ENCODE peak calls at places on chromosomes 7 and 10, in four cellular contexts. One of them, this sample, is unnamed.

GRCh38 chr10:128927821-128928220 is 539.2 kb upstream of the MGMT start:
- DNase-seq in Peyer's patch: no peak
- DNase-seq in epithelial cell of esophagus: no peak
- DNase-seq in nephron progenitor cell: no peak
- DNase-seq in this sample: no peak

GRCh38 chr7:90720970-90721768 is 125.0 kb downstream of the CDK14 start:
- DNase-seq in Peyer's patch: no peak
- DNase-seq in epithelial cell of esophagus: peak; percentile 34
- DNase-seq in nephron progenitor cell: no peak
- DNase-seq in this sample: no peak

GRCh38 chr10:132185601-132186487 is 904 bp upstream of the DPYSL4 start:
- DNase-seq in Peyer's patch: no peak
- DNase-seq in epithelial cell of esophagus: peak; percentile 15
- DNase-seq in nephron progenitor cell: peak; percentile 79
- DNase-seq in this sample: peak; percentile 44

GRCh38 chr7:134795231-134795630 is 15.8 kb downstream of the CALD1 start:
- DNase-seq in Peyer's patch: no peak
- DNase-seq in epithelial cell of esophagus: no peak
- DNase-seq in nephron progenitor cell: no peak
- DNase-seq in this sample: no peak

GRCh38 chr7:1298938-1299885 is 66.5 kb downstream of the UNCX start:
- DNase-seq in Peyer's patch: no peak
- DNase-seq in epithelial cell of esophagus: no peak
- DNase-seq in nephron progenitor cell: peak; percentile 35
- DNase-seq in this sample: no peak

GRCh38 chr10:47361293-47361692 is 13.1 kb downstream of the RBP3 start:
- DNase-seq in Peyer's patch: no peak
- DNase-seq in epithelial cell of esophagus: peak; percentile 48
- DNase-seq in nephron progenitor cell: peak; percentile 74
- DNase-seq in this sample: no peak

GRCh38 chr10:32256613-32257437 is 90.1 kb downstream of the EPC1 start:
- DNase-seq in Peyer's patch: peak; percentile 72
- DNase-seq in epithelial cell of esophagus: peak; percentile 63
- DNase-seq in nephron progenitor cell: peak; percentile 49
- DNase-seq in this sample: peak; percentile 70

GRCh38 chr10:119449210-119449584 is 93.3 kb downstream of the RGS10 start:
- DNase-seq in Peyer's patch: no peak
- DNase-seq in epithelial cell of esophagus: no peak
- DNase-seq in nephron progenitor cell: no peak
- DNase-seq in this sample: no peak

GRCh38 chr7:21365866-21366624 is 61.8 kb upstream of the SP4 start:
- DNase-seq in Peyer's patch: no peak
- DNase-seq in epithelial cell of esophagus: peak; percentile 91
- DNase-seq in nephron progenitor cell: no peak
- DNase-seq in this sample: no peak

GRCh38 chr7:50771120-50772002 is 11.3 kb downstream of the GRB10 start:
- DNase-seq in Peyer's patch: no peak
- DNase-seq in epithelial cell of esophagus: peak; percentile 24
- DNase-seq in nephron progenitor cell: no peak
- DNase-seq in this sample: no peak

GRCh38 chr7:25988640-25989039 is 163.4 kb upstream of the NFE2L3 start:
- DNase-seq in Peyer's patch: no peak
- DNase-seq in epithelial cell of esophagus: no peak
- DNase-seq in nephron progenitor cell: no peak
- DNase-seq in this sample: no peak

GRCh38 chr7:100687740-100688592 is 6.1 kb downstream of the GIGYF1 start:
- DNase-seq in Peyer's patch: no peak
- DNase-seq in epithelial cell of esophagus: no peak
- DNase-seq in nephron progenitor cell: no peak
- DNase-seq in this sample: no peak

GRCh38 chr7:157442456-157442855 is 105.7 kb downstream of the DNAJB6 start:
- DNase-seq in Peyer's patch: no peak
- DNase-seq in epithelial cell of esophagus: no peak
- DNase-seq in nephron progenitor cell: no peak
- DNase-seq in this sample: no peak

GRCh38 chr10:132939957-132940790 is 2.2 kb downstream of the CFAP46 start:
- DNase-seq in Peyer's patch: no peak
- DNase-seq in epithelial cell of esophagus: no peak
- DNase-seq in nephron progenitor cell: peak; percentile 81
- DNase-seq in this sample: peak; percentile 16

GRCh38 chr10:14652067-14652466 is 122.6 kb downstream of the FAM107B start:
- DNase-seq in Peyer's patch: no peak
- DNase-seq in epithelial cell of esophagus: no peak
- DNase-seq in nephron progenitor cell: no peak
- DNase-seq in this sample: no peak

GRCh38 chr7:119594956-119595355 is 678.0 kb upstream of the KCND2 start:
- DNase-seq in Peyer's patch: no peak
- DNase-seq in epithelial cell of esophagus: no peak
- DNase-seq in nephron progenitor cell: no peak
- DNase-seq in this sample: no peak

GRCh38 chr10:112763916-112764520 is 186.0 kb upstream of the TCF7L2 start:
- DNase-seq in Peyer's patch: no peak
- DNase-seq in epithelial cell of esophagus: no peak
- DNase-seq in nephron progenitor cell: no peak
- DNase-seq in this sample: no peak

GRCh38 chr7:156816943-156817572 is 75.9 kb downstream of the LMBR1 start:
- DNase-seq in Peyer's patch: no peak
- DNase-seq in epithelial cell of esophagus: peak; percentile 18
- DNase-seq in nephron progenitor cell: no peak
- DNase-seq in this sample: no peak

GRCh38 chr7:135879238-135879637 is 97.9 kb downstream of the MTPN start:
- DNase-seq in Peyer's patch: no peak
- DNase-seq in epithelial cell of esophagus: peak; percentile 39
- DNase-seq in nephron progenitor cell: no peak
- DNase-seq in this sample: no peak

GRCh38 chr7:135337506-135337905 is 103.9 kb downstream of the STRA8 start:
- DNase-seq in Peyer's patch: no peak
- DNase-seq in epithelial cell of esophagus: no peak
- DNase-seq in nephron progenitor cell: no peak
- DNase-seq in this sample: no peak

GRCh38 chr10:61793760-61794713 is 107.5 kb upstream of the ARID5B start:
- DNase-seq in Peyer's patch: no peak
- DNase-seq in epithelial cell of esophagus: no peak
- DNase-seq in nephron progenitor cell: no peak
- DNase-seq in this sample: no peak

GRCh38 chr7:25852249-25852994 is 299.6 kb upstream of the NFE2L3 start:
- DNase-seq in Peyer's patch: no peak
- DNase-seq in epithelial cell of esophagus: peak; percentile 26
- DNase-seq in nephron progenitor cell: peak; percentile 86
- DNase-seq in this sample: no peak

GRCh38 chr10:84493951-84494848 is 165.8 kb downstream of the CCSER2 start:
- DNase-seq in Peyer's patch: no peak
- DNase-seq in epithelial cell of esophagus: peak; percentile 91
- DNase-seq in nephron progenitor cell: no peak
- DNase-seq in this sample: no peak

GRCh38 chr10:71767420-71768035 is 5.8 kb downstream of the VSIR start:
- DNase-seq in Peyer's patch: no peak
- DNase-seq in epithelial cell of esophagus: no peak
- DNase-seq in nephron progenitor cell: no peak
- DNase-seq in this sample: no peak

GRCh38 chr7:111832159-111832558 is 269.9 kb upstream of the IMMP2L start:
- DNase-seq in Peyer's patch: no peak
- DNase-seq in epithelial cell of esophagus: no peak
- DNase-seq in nephron progenitor cell: no peak
- DNase-seq in this sample: no peak

GRCh38 chr7:141698247-141699015 is 3.5 kb downstream of the DENND11 start:
- DNase-seq in Peyer's patch: peak; percentile 21
- DNase-seq in epithelial cell of esophagus: no peak
- DNase-seq in nephron progenitor cell: no peak
- DNase-seq in this sample: no peak

GRCh38 chr10:6227346-6227745 is 24.6 kb downstream of the PFKFB3 start:
- DNase-seq in Peyer's patch: no peak
- DNase-seq in epithelial cell of esophagus: no peak
- DNase-seq in nephron progenitor cell: no peak
- DNase-seq in this sample: no peak
- TF ChIP-seq CTCF in Peyer's patch: no peak
- TF ChIP-seq CTCF in epithelial cell of esophagus: no peak
- TF ChIP-seq CTCF in nephron progenitor cell: no peak
- TF ChIP-seq CTCF in this sample: no peak

DNA sequence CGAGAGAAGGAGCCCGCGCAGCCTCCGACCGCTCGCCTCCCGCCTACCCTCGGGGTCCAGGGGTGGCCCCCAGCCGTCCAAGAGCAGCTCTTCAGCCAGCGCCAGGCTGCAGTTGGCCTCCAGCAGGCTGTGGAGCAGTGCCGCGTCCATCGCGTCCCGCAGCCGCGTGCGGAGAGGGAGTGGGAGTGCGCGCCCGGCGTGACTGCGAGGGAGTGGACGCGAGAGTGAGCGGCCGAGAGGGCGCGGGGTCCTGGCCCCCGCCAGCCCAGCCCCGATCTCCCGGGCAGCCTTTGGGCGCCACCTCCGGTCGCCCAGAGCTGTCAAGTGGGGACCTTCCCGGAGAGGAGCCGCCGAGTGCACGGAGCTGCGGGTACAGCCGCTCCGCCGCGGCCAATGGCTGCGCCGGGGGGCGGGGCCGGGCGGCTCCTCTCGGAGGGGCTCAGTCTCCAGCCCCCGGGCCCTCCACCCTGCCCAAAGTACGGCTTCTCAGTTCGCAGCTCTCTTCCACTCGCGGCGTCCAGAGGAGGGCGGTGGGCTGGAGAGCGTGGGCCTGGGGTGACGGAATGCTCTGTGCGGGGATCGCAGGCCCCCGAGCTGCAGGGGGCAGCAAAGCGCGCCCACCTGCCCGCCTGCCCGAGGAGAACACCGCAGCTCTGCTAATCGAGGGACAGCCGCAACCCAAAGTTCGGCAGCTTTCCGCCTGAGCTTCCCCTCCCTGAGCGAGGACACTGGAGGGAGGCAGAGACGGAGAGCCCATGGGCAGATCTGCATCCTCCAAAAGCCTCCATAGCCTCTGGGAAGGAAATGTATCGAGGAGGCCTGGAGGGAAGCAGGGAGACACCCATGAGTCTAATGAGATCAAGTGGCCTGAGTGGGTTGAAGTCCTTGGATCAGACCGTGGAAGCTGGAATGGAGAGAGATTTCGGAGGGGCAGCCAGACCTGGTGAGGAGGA is at the start of gene CRHR2:
- DNase-seq in Peyer's patch: no peak
- DNase-seq in epithelial cell of esophagus: no peak
- DNase-seq in nephron progenitor cell: peak; percentile 74
- DNase-seq in this sample: peak; percentile 24
- TF ChIP-seq CTCF in Peyer's patch: no peak
- TF ChIP-seq CTCF in epithelial cell of esophagus: no peak
- TF ChIP-seq CTCF in nephron progenitor cell: peak; percentile 50
- TF ChIP-seq CTCF in this sample: peak; percentile 30

GRCh38 chr7:139987691-139988516 is 74.8 kb downstream of the PARP12 start:
- DNase-seq in Peyer's patch: no peak
- DNase-seq in epithelial cell of esophagus: no peak
- DNase-seq in nephron progenitor cell: no peak
- DNase-seq in this sample: no peak
- TF ChIP-seq CTCF in Peyer's patch: no peak
- TF ChIP-seq CTCF in epithelial cell of esophagus: no peak
- TF ChIP-seq CTCF in nephron progenitor cell: peak; percentile 14
- TF ChIP-seq CTCF in this sample: no peak

GRCh38 chr7:158729646-158730382 is 25.2 kb upstream of the NCAPG2 start:
- DNase-seq in Peyer's patch: no peak
- DNase-seq in epithelial cell of esophagus: no peak
- DNase-seq in nephron progenitor cell: no peak
- DNase-seq in this sample: no peak

GRCh38 chr7:158725506-158725800 is 20.8 kb upstream of the NCAPG2 start:
- DNase-seq in Peyer's patch: no peak
- DNase-seq in epithelial cell of esophagus: no peak
- DNase-seq in nephron progenitor cell: no peak
- DNase-seq in this sample: no peak

GRCh38 chr7:158728911-158729645 is 24.5 kb upstream of the NCAPG2 start:
- DNase-seq in Peyer's patch: no peak
- DNase-seq in epithelial cell of esophagus: no peak
- DNase-seq in nephron progenitor cell: no peak
- DNase-seq in this sample: no peak

GRCh38 chr7:158726277-158726807 is 21.7 kb upstream of the NCAPG2 start:
- DNase-seq in Peyer's patch: no peak
- DNase-seq in epithelial cell of esophagus: no peak
- DNase-seq in nephron progenitor cell: no peak
- DNase-seq in this sample: no peak

GRCh38 chr7:158727690-158728089 is 23.1 kb upstream of the NCAPG2 start:
- DNase-seq in Peyer's patch: no peak
- DNase-seq in epithelial cell of esophagus: no peak
- DNase-seq in nephron progenitor cell: no peak
- DNase-seq in this sample: no peak
- TF ChIP-seq CTCF in Peyer's patch: no peak
- TF ChIP-seq CTCF in epithelial cell of esophagus: no peak
- TF ChIP-seq CTCF in nephron progenitor cell: no peak
- TF ChIP-seq CTCF in this sample: no peak

GRCh38 chr7:17645500-17645899 is 294.8 kb downstream of the SNX13 start:
- DNase-seq in Peyer's patch: no peak
- DNase-seq in epithelial cell of esophagus: no peak
- DNase-seq in nephron progenitor cell: no peak
- DNase-seq in this sample: no peak

GRCh38 chr7:17651926-17652385 is 288.3 kb downstream of the SNX13 start:
- DNase-seq in Peyer's patch: no peak
- DNase-seq in epithelial cell of esophagus: peak; percentile 55
- DNase-seq in nephron progenitor cell: no peak
- DNase-seq in this sample: no peak

GRCh38 chr7:17651296-17651695 is 289.0 kb downstream of the SNX13 start:
- DNase-seq in Peyer's patch: no peak
- DNase-seq in epithelial cell of esophagus: no peak
- DNase-seq in nephron progenitor cell: no peak
- DNase-seq in this sample: no peak

GRCh38 chr7:17640730-17641377 is 299.4 kb downstream of the SNX13 start:
- DNase-seq in Peyer's patch: no peak
- DNase-seq in epithelial cell of esophagus: peak; percentile 60
- DNase-seq in nephron progenitor cell: peak; percentile 34
- DNase-seq in this sample: no peak

GRCh38 chr7:17646181-17646956 is 293.9 kb downstream of the SNX13 start:
- DNase-seq in Peyer's patch: no peak
- DNase-seq in epithelial cell of esophagus: peak; percentile 57
- DNase-seq in nephron progenitor cell: no peak
- DNase-seq in this sample: no peak
- TF ChIP-seq CTCF in Peyer's patch: no peak
- TF ChIP-seq CTCF in epithelial cell of esophagus: peak; percentile 51
- TF ChIP-seq CTCF in nephron progenitor cell: no peak
- TF ChIP-seq CTCF in this sample: no peak

GRCh38 chr7:53350241-53350640 is 314.8 kb downstream of the POM121L12 start:
- DNase-seq in Peyer's patch: no peak
- DNase-seq in epithelial cell of esophagus: peak; percentile 44
- DNase-seq in nephron progenitor cell: peak; percentile 73
- DNase-seq in this sample: no peak
- TF ChIP-seq CTCF in Peyer's patch: no peak
- TF ChIP-seq CTCF in epithelial cell of esophagus: peak; percentile 64
- TF ChIP-seq CTCF in nephron progenitor cell: peak; percentile 82
- TF ChIP-seq CTCF in this sample: no peak

GRCh38 chr7:12708314-12708713 is 20.9 kb downstream of the ARL4A start:
- DNase-seq in Peyer's patch: no peak
- DNase-seq in epithelial cell of esophagus: no peak
- DNase-seq in nephron progenitor cell: no peak
- DNase-seq in this sample: no peak
- TF ChIP-seq CTCF in Peyer's patch: no peak
- TF ChIP-seq CTCF in epithelial cell of esophagus: no peak
- TF ChIP-seq CTCF in nephron progenitor cell: no peak
- TF ChIP-seq CTCF in this sample: no peak

This sample was measured in natural killer cell.